ENCODE peak calls at places on chromosomes 13 and 19, in five cellular contexts. X is BE2C, O is IMR-90, R is A549, E is AG09319. S is an unnamed sample.
A peak's percentile ranks its signal among the peaks of the same experiment; 100 is the strongest.

GRCh38 chr13:25170554-25171107 is 1.5 kb downstream of the AMER2 start:
- DNase-seq in X (no peak), O (no peak), R (no peak), E (no peak), S (peak; percentile 69)

GRCh38 chr19:45852145-45852750 is 10.7 kb downstream of the SYMPK start:
- DNase-seq in X (no peak), O (no peak), R (no peak), E (no peak), S (no peak)

GRCh38 chr19:45782162-45782623 is at the start of gene DMPK:
- DNase-seq in X (no peak), O (no peak), R (no peak), E (no peak), S (no peak)

GRCh38 chr13:75263741-75264407 is 218.1 kb downstream of the TBC1D4 start:
- DNase-seq in X (no peak), O (peak; percentile 28), R (no peak), E (peak; percentile 15), S (no peak)

GRCh38 chr19:57302020-57302465 is 18.2 kb upstream of the ZNF543 start:
- DNase-seq in X (peak; percentile 61), O (peak; percentile 95), R (no peak), E (peak; percentile 86), S (no peak)

GRCh38 chr13:93977986-93978385 is 501.5 kb downstream of the DCT start:
- DNase-seq in X (no peak), O (no peak), R (no peak), E (no peak), S (no peak)

GRCh38 chr13:37144661-37145060 is 39.2 kb upstream of the CSNK1A1L start:
- DNase-seq in X (no peak), O (peak; percentile 66), R (no peak), E (no peak), S (no peak)

GRCh38 chr19:17488593-17489391 is 18.5 kb downstream of the SLC27A1 start:
- DNase-seq in X (peak; percentile 78), O (no peak), R (peak; percentile 66), E (no peak), S (peak; percentile 94)

GRCh38 chr13:64088491-64088890 is 2672.8 kb upstream of the PCDH20 start:
- DNase-seq in X (no peak), O (no peak), R (no peak), E (no peak), S (no peak)

GRCh38 chr13:21033866-21034601 is 27.4 kb downstream of the LATS2 start:
- DNase-seq in X (no peak), O (no peak), R (no peak), E (no peak), S (no peak)

GRCh38 chr13:25233861-25234260 is 53.4 kb downstream of the MTMR6 start:
- DNase-seq in X (no peak), O (no peak), R (no peak), E (no peak), S (no peak)

GRCh38 chr13:54433511-54434206 is 1405.0 kb downstream of the OLFM4 start:
- DNase-seq in X (no peak), O (no peak), R (no peak), E (no peak), S (no peak)

GRCh38 chr19:38004505-38005223 is 97.7 kb downstream of the SIPA1L3 start:
- DNase-seq in X (peak; percentile 92), O (peak; percentile 98), R (peak; percentile 90), E (peak; percentile 90), S (peak; percentile 63)

GRCh38 chr13:100495455-100495854 is 93.1 kb downstream of the GGACT start:
- DNase-seq in X (no peak), O (no peak), R (no peak), E (no peak), S (no peak)

GRCh38 chr13:77503398-77503797 is 32.1 kb upstream of the SCEL start:
- DNase-seq in X (no peak), O (no peak), R (no peak), E (no peak), S (no peak)

GRCh38 chr13:60448907-60449510 is 52.0 kb downstream of the TDRD3 start:
- DNase-seq in X (peak; percentile 23), O (peak; percentile 68), R (peak; percentile 42), E (peak; percentile 3), S (peak; percentile 16)

GRCh38 chr13:33927315-33927714 is 109.4 kb downstream of the RFC3 start:
- DNase-seq in X (no peak), O (peak; percentile 64), R (peak; percentile 16), E (no peak), S (no peak)

GRCh38 chr13:66362485-66362884 is 867.7 kb downstream of the PCDH9 start:
- DNase-seq in X (no peak), O (peak; percentile 26), R (no peak), E (no peak), S (no peak)

GRCh38 chr13:66354880-66355279 is 875.3 kb downstream of the PCDH9 start:
- DNase-seq in X (no peak), O (no peak), R (no peak), E (no peak), S (no peak)

GRCh38 chr13:66358564-66358963 is 871.6 kb downstream of the PCDH9 start:
- DNase-seq in X (no peak), O (no peak), R (no peak), E (no peak), S (no peak)

GRCh38 chr13:66359910-66360552 is 870.1 kb downstream of the PCDH9 start:
- DNase-seq in X (no peak), O (no peak), R (no peak), E (no peak), S (no peak)

GRCh38 chr13:66359393-66359792 is 870.7 kb downstream of the PCDH9 start:
- DNase-seq in X (no peak), O (no peak), R (no peak), E (no peak), S (no peak)
- TF ChIP-seq CTCF in X (no peak), O (no peak), R (no peak), E (no peak), S (no peak)

GRCh38 chr19:56014765-56015164 is 28.2 kb downstream of the NLRP5 start:
- DNase-seq in X (no peak), O (no peak), R (no peak), E (no peak), S (no peak)

DNA sequence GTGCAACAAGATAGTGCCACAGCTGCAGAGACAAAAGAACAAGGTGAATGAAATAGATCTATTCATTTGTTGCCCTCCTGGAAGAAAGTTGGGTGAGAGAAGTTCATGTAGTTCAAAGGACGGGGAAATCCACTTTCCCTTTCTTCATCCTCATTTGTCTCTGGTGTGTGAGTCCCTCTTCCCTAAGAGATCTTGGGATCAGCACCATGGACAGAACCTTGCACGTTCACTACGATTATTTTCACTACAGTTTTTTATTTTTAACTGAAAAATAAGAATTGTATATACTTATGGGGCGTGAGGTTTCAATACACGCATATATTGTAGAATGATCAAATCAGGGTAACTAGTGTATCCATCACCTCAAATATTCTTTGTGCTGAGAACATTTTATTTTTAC is 29.2 kb downstream of the NLRP5 start:
- DNase-seq in X (no peak), O (no peak), R (no peak), E (no peak), S (peak; percentile 2)
- TF ChIP-seq CTCF in X (no peak), O (no peak), R (no peak), E (no peak), S (no peak)

DNA sequence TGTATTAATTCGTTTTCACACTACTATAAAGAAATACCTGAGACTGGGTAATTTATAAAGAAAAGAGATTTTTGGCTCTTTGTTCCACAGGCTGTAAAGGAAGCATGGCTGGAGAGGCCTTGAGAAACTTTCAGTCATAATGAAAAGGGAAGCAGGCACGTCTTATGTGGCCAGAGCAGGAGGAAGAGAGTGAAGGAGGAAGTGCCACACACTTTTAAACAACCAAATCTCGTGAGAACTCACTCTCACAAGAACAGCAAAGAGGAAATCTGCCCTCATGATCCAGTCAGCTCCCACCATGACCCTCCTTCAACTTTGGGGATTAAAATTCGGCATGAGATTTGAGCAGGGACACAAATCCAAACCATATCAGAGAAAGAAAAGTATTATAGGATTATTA is 1255.9 kb upstream of the MIR17HG start:
- DNase-seq in X (no peak), O (no peak), R (no peak), E (no peak), S (no peak)
- TF ChIP-seq CTCF in X (no peak), O (no peak), R (no peak), E (no peak), S (no peak)

GRCh38 chr19:47157455-47158321 is 27.1 kb downstream of the SAE1 start:
- DNase-seq in X (no peak), O (peak; percentile 72), R (no peak), E (no peak), S (peak; percentile 27)
- TF ChIP-seq CTCF in X (no peak), O (no peak), R (no peak), E (no peak), S (no peak)

GRCh38 chr19:32676186-32676894 is 692 bp downstream of the RGS9BP start:
- DNase-seq in X (no peak), O (no peak), R (peak; percentile 74), E (no peak), S (peak; percentile 40)
- TF ChIP-seq CTCF in X (no peak), O (no peak), R (no peak), E (no peak), S (no peak)

DNA sequence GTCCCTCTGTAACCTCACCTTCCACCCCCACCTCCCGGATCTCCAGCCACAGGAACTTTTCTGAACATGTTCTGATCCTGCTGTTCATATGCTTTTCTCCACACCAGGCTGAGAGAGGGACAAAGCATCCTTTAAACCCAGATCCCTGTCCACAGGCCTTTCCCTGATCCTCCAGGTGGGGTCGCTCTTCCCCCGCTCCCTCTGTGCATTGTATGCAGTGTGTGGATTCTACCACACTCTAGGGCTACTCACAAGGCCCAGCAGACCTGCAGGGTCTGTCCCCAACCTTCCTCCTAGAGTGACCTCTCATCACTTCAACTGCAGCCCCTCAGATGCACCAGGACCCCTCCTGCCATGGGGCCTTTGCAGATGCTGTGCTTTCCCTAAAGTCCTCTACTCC is 1200.6 kb downstream of the UQCRFS1 start:
- DNase-seq in X (no peak), O (no peak), R (no peak), E (no peak), S (no peak)
- TF ChIP-seq CTCF in X (no peak), O (no peak), R (no peak), E (no peak), S (peak; percentile 16)

S was measured in nephron progenitor cell.